ENCODE peak calls at places on chromosomes 1 and 21, in four cellular contexts. One of them, this sample, is unnamed.

GRCh38 chr1:118991448-118991847 is 3.3 kb upstream of the TBX15 start:
- DNase-seq in lung: no peak
- DNase-seq in anterior cingulate cortex: no peak
- DNase-seq in activated CD8-positive, alpha-beta memory T cell treated with anti-CD3 and anti-CD28 coated beads, Interleukin-2, amount 50 U/mL, for 48 hours: no peak
- DNase-seq in this sample: no peak

GRCh38 chr1:230550428-230550827 is 91.9 kb upstream of the COG2 start:
- DNase-seq in lung: no peak
- DNase-seq in anterior cingulate cortex: no peak
- DNase-seq in activated CD8-positive, alpha-beta memory T cell treated with anti-CD3 and anti-CD28 coated beads, Interleukin-2, amount 50 U/mL, for 48 hours: no peak
- DNase-seq in this sample: no peak

GRCh38 chr1:19775317-19775716 is 24.4 kb downstream of the TMCO4 start:
- DNase-seq in lung: no peak
- DNase-seq in activated CD8-positive, alpha-beta memory T cell treated with anti-CD3 and anti-CD28 coated beads, Interleukin-2, amount 50 U/mL, for 48 hours: no peak
- DNase-seq in anterior cingulate cortex: no peak
- DNase-seq in this sample: no peak

GRCh38 chr21:41726970-41727783 is 39.7 kb downstream of the RIPK4 start:
- DNase-seq in activated CD8-positive, alpha-beta memory T cell treated with anti-CD3 and anti-CD28 coated beads, Interleukin-2, amount 50 U/mL, for 48 hours: no peak
- DNase-seq in lung: no peak
- DNase-seq in anterior cingulate cortex: no peak
- DNase-seq in this sample: no peak

GRCh38 chr21:46153259-46154154 is 1.9 kb downstream of the FTCD start:
- DNase-seq in anterior cingulate cortex: no peak
- DNase-seq in lung: no peak
- DNase-seq in activated CD8-positive, alpha-beta memory T cell treated with anti-CD3 and anti-CD28 coated beads, Interleukin-2, amount 50 U/mL, for 48 hours: peak
- DNase-seq in this sample: peak

GRCh38 chr1:91631718-91632330 is 131.2 kb downstream of the CDC7 start:
- DNase-seq in activated CD8-positive, alpha-beta memory T cell treated with anti-CD3 and anti-CD28 coated beads, Interleukin-2, amount 50 U/mL, for 48 hours: no peak
- DNase-seq in lung: no peak
- DNase-seq in anterior cingulate cortex: no peak
- DNase-seq in this sample: no peak

GRCh38 chr21:27292229-27292628 is 325.3 kb upstream of the ADAMTS5 start:
- DNase-seq in lung: no peak
- DNase-seq in activated CD8-positive, alpha-beta memory T cell treated with anti-CD3 and anti-CD28 coated beads, Interleukin-2, amount 50 U/mL, for 48 hours: no peak
- DNase-seq in anterior cingulate cortex: no peak
- DNase-seq in this sample: no peak

GRCh38 chr1:63861055-63861691 is 87.4 kb downstream of the ROR1 start:
- DNase-seq in activated CD8-positive, alpha-beta memory T cell treated with anti-CD3 and anti-CD28 coated beads, Interleukin-2, amount 50 U/mL, for 48 hours: no peak
- DNase-seq in lung: no peak
- DNase-seq in anterior cingulate cortex: no peak
- DNase-seq in this sample: no peak

GRCh38 chr1:213057264-213058059 is 6.4 kb downstream of the RPS6KC1 start:
- DNase-seq in lung: no peak
- DNase-seq in anterior cingulate cortex: no peak
- DNase-seq in activated CD8-positive, alpha-beta memory T cell treated with anti-CD3 and anti-CD28 coated beads, Interleukin-2, amount 50 U/mL, for 48 hours: no peak
- DNase-seq in this sample: no peak

GRCh38 chr1:110211503-110212164 is 1.5 kb downstream of the KCNC4 start:
- DNase-seq in lung: no peak
- DNase-seq in anterior cingulate cortex: no peak
- DNase-seq in activated CD8-positive, alpha-beta memory T cell treated with anti-CD3 and anti-CD28 coated beads, Interleukin-2, amount 50 U/mL, for 48 hours: peak
- DNase-seq in this sample: peak

GRCh38 chr1:33337994-33338494 is 17.1 kb upstream of the A3GALT2 start:
- DNase-seq in activated CD8-positive, alpha-beta memory T cell treated with anti-CD3 and anti-CD28 coated beads, Interleukin-2, amount 50 U/mL, for 48 hours: no peak
- DNase-seq in anterior cingulate cortex: no peak
- DNase-seq in lung: no peak
- DNase-seq in this sample: no peak

GRCh38 chr1:198849108-198849507 is 210.3 kb downstream of the PTPRC start:
- DNase-seq in anterior cingulate cortex: no peak
- DNase-seq in lung: no peak
- DNase-seq in activated CD8-positive, alpha-beta memory T cell treated with anti-CD3 and anti-CD28 coated beads, Interleukin-2, amount 50 U/mL, for 48 hours: no peak
- DNase-seq in this sample: no peak

GRCh38 chr1:196324345-196324744 is 283.9 kb downstream of the KCNT2 start:
- DNase-seq in lung: no peak
- DNase-seq in anterior cingulate cortex: no peak
- DNase-seq in activated CD8-positive, alpha-beta memory T cell treated with anti-CD3 and anti-CD28 coated beads, Interleukin-2, amount 50 U/mL, for 48 hours: no peak
- DNase-seq in this sample: no peak

GRCh38 chr21:42010507-42011493 is 640 bp upstream of the ZBTB21 start:
- DNase-seq in anterior cingulate cortex: peak
- DNase-seq in lung: peak
- DNase-seq in activated CD8-positive, alpha-beta memory T cell treated with anti-CD3 and anti-CD28 coated beads, Interleukin-2, amount 50 U/mL, for 48 hours: peak
- DNase-seq in this sample: no peak

GRCh38 chr1:54944610-54945392 is 35.6 kb upstream of the TMEM61 start:
- DNase-seq in activated CD8-positive, alpha-beta memory T cell treated with anti-CD3 and anti-CD28 coated beads, Interleukin-2, amount 50 U/mL, for 48 hours: peak
- DNase-seq in anterior cingulate cortex: peak
- DNase-seq in lung: peak
- DNase-seq in this sample: peak

GRCh38 chr1:168347630-168348029 is 67.0 kb downstream of the TBX19 start:
- DNase-seq in lung: no peak
- DNase-seq in activated CD8-positive, alpha-beta memory T cell treated with anti-CD3 and anti-CD28 coated beads, Interleukin-2, amount 50 U/mL, for 48 hours: no peak
- DNase-seq in anterior cingulate cortex: no peak
- DNase-seq in this sample: no peak

GRCh38 chr1:27862671-27863551 is 9.4 kb upstream of the THEMIS2 start:
- DNase-seq in anterior cingulate cortex: no peak
- DNase-seq in lung: peak
- DNase-seq in activated CD8-positive, alpha-beta memory T cell treated with anti-CD3 and anti-CD28 coated beads, Interleukin-2, amount 50 U/mL, for 48 hours: no peak
- DNase-seq in this sample: no peak

GRCh38 chr1:1021010-1021845 is 1.3 kb downstream of the AGRN start:
- DNase-seq in activated CD8-positive, alpha-beta memory T cell treated with anti-CD3 and anti-CD28 coated beads, Interleukin-2, amount 50 U/mL, for 48 hours: no peak
- DNase-seq in anterior cingulate cortex: no peak
- DNase-seq in lung: peak
- DNase-seq in this sample: no peak

GRCh38 chr1:168613689-168614655 is 37.6 kb downstream of the XCL1 start:
- DNase-seq in anterior cingulate cortex: no peak
- DNase-seq in activated CD8-positive, alpha-beta memory T cell treated with anti-CD3 and anti-CD28 coated beads, Interleukin-2, amount 50 U/mL, for 48 hours: no peak
- DNase-seq in lung: no peak
- DNase-seq in this sample: no peak

GRCh38 chr1:14267991-14268390 is 330.5 kb upstream of the KAZN start:
- DNase-seq in activated CD8-positive, alpha-beta memory T cell treated with anti-CD3 and anti-CD28 coated beads, Interleukin-2, amount 50 U/mL, for 48 hours: no peak
- DNase-seq in lung: no peak
- DNase-seq in anterior cingulate cortex: no peak
- DNase-seq in this sample: no peak

GRCh38 chr1:170730443-170730842 is 66.5 kb downstream of the PRRX1 start:
- DNase-seq in activated CD8-positive, alpha-beta memory T cell treated with anti-CD3 and anti-CD28 coated beads, Interleukin-2, amount 50 U/mL, for 48 hours: no peak
- DNase-seq in lung: no peak
- DNase-seq in anterior cingulate cortex: no peak
- DNase-seq in this sample: no peak

GRCh38 chr1:160411231-160411630 is 10.9 kb downstream of the VANGL2 start:
- DNase-seq in activated CD8-positive, alpha-beta memory T cell treated with anti-CD3 and anti-CD28 coated beads, Interleukin-2, amount 50 U/mL, for 48 hours: peak
- DNase-seq in lung: no peak
- DNase-seq in anterior cingulate cortex: no peak
- DNase-seq in this sample: no peak

GRCh38 chr1:247401310-247402098 is 14.5 kb upstream of the NLRP3 start:
- DNase-seq in anterior cingulate cortex: no peak
- DNase-seq in activated CD8-positive, alpha-beta memory T cell treated with anti-CD3 and anti-CD28 coated beads, Interleukin-2, amount 50 U/mL, for 48 hours: no peak
- DNase-seq in lung: no peak
- DNase-seq in this sample: no peak

GRCh38 chr1:8091691-8092090 is 65.6 kb upstream of the ERRFI1 start:
- DNase-seq in anterior cingulate cortex: no peak
- DNase-seq in activated CD8-positive, alpha-beta memory T cell treated with anti-CD3 and anti-CD28 coated beads, Interleukin-2, amount 50 U/mL, for 48 hours: no peak
- DNase-seq in lung: no peak
- DNase-seq in this sample: no peak

GRCh38 chr21:45801129-45801735 is 157.7 kb downstream of the PCBP3 start:
- DNase-seq in lung: no peak
- DNase-seq in activated CD8-positive, alpha-beta memory T cell treated with anti-CD3 and anti-CD28 coated beads, Interleukin-2, amount 50 U/mL, for 48 hours: no peak
- DNase-seq in anterior cingulate cortex: no peak
- DNase-seq in this sample: no peak

GRCh38 chr1:224333939-224334701 is 4.1 kb upstream of the NVL start:
- DNase-seq in anterior cingulate cortex: no peak
- DNase-seq in lung: no peak
- DNase-seq in activated CD8-positive, alpha-beta memory T cell treated with anti-CD3 and anti-CD28 coated beads, Interleukin-2, amount 50 U/mL, for 48 hours: no peak
- DNase-seq in this sample: no peak

GRCh38 chr1:63753591-63753990 is 20.2 kb upstream of the ROR1 start:
- DNase-seq in lung: no peak
- DNase-seq in anterior cingulate cortex: no peak
- DNase-seq in activated CD8-positive, alpha-beta memory T cell treated with anti-CD3 and anti-CD28 coated beads, Interleukin-2, amount 50 U/mL, for 48 hours: no peak
- DNase-seq in this sample: no peak

GRCh38 chr1:2547210-2548067 is 8.7 kb upstream of the TNFRSF14 start:
- DNase-seq in anterior cingulate cortex: no peak
- DNase-seq in lung: no peak
- DNase-seq in activated CD8-positive, alpha-beta memory T cell treated with anti-CD3 and anti-CD28 coated beads, Interleukin-2, amount 50 U/mL, for 48 hours: peak
- DNase-seq in this sample: peak

GRCh38 chr1:64828829-64829228 is 84.0 kb downstream of the RAVER2 start:
- DNase-seq in lung: no peak
- DNase-seq in activated CD8-positive, alpha-beta memory T cell treated with anti-CD3 and anti-CD28 coated beads, Interleukin-2, amount 50 U/mL, for 48 hours: no peak
- DNase-seq in anterior cingulate cortex: no peak
- DNase-seq in this sample: no peak

GRCh38 chr21:34996304-34997081 is 52.6 kb downstream of the RUNX1 start:
- DNase-seq in anterior cingulate cortex: no peak
- DNase-seq in activated CD8-positive, alpha-beta memory T cell treated with anti-CD3 and anti-CD28 coated beads, Interleukin-2, amount 50 U/mL, for 48 hours: no peak
- DNase-seq in lung: peak
- DNase-seq in this sample: no peak

This sample was measured in stimulated activated naive CD4-positive, alpha-beta T cell treated with Interleukin-2 at 50 U/mL for 16 hours.